ENCODE peak calls at places on chromosome 21, in six cellular contexts. One of them, this sample, is unnamed.

GRCh38 chr21:32426592-32427051 is 14.1 kb downstream of the EVA1C start:
- DNase-seq in K562: no peak
- DNase-seq in GM12891: no peak
- DNase-seq in GM12878: no peak
- DNase-seq in H1: no peak
- DNase-seq in HepG2: peak; percentile 23
- DNase-seq in this sample: no peak

GRCh38 chr21:42683371-42684108 is 30.1 kb downstream of the PDE9A start:
- DNase-seq in K562: no peak
- DNase-seq in GM12891: no peak
- DNase-seq in GM12878: no peak
- DNase-seq in H1: no peak
- DNase-seq in HepG2: no peak
- DNase-seq in this sample: no peak

GRCh38 chr21:22679207-22679606 is 1681.0 kb downstream of the NCAM2 start:
- DNase-seq in K562: no peak
- DNase-seq in GM12891: no peak
- DNase-seq in GM12878: no peak
- DNase-seq in H1: no peak
- DNase-seq in HepG2: no peak
- DNase-seq in this sample: no peak

GRCh38 chr21:41837756-41838297 is 41.3 kb downstream of the PRDM15 start:
- DNase-seq in K562: no peak
- DNase-seq in GM12891: no peak
- DNase-seq in GM12878: no peak
- DNase-seq in H1: no peak
- DNase-seq in HepG2: no peak
- DNase-seq in this sample: no peak

GRCh38 chr21:31750843-31751242 is 18.9 kb upstream of the SCAF4 start:
- DNase-seq in K562: no peak
- DNase-seq in GM12891: no peak
- DNase-seq in GM12878: no peak
- DNase-seq in H1: no peak
- DNase-seq in HepG2: no peak
- DNase-seq in this sample: no peak

GRCh38 chr21:36004441-36004840 is 55.9 kb downstream of the SETD4 start:
- DNase-seq in K562: no peak
- DNase-seq in GM12891: no peak
- DNase-seq in GM12878: peak; percentile 7
- DNase-seq in H1: no peak
- DNase-seq in HepG2: no peak
- DNase-seq in this sample: no peak

GRCh38 chr21:14084068-14084501 is 126.7 kb downstream of the LIPI start:
- DNase-seq in K562: no peak
- DNase-seq in GM12891: no peak
- DNase-seq in GM12878: no peak
- DNase-seq in H1: no peak
- DNase-seq in HepG2: no peak
- DNase-seq in this sample: no peak

GRCh38 chr21:30206551-30207251 is 9.2 kb downstream of the CLDN8 start:
- DNase-seq in K562: no peak
- DNase-seq in GM12891: no peak
- DNase-seq in GM12878: no peak
- DNase-seq in H1: no peak
- DNase-seq in HepG2: no peak
- DNase-seq in this sample: no peak

GRCh38 chr21:15793547-15794235 is 63.9 kb downstream of the USP25 start:
- DNase-seq in K562: no peak
- DNase-seq in GM12891: no peak
- DNase-seq in GM12878: no peak
- DNase-seq in H1: no peak
- DNase-seq in HepG2: no peak
- DNase-seq in this sample: no peak

GRCh38 chr21:37348664-37349063 is 17.9 kb upstream of the DYRK1A start:
- DNase-seq in K562: peak; percentile 46
- DNase-seq in GM12891: no peak
- DNase-seq in GM12878: no peak
- DNase-seq in H1: no peak
- DNase-seq in HepG2: no peak
- DNase-seq in this sample: no peak

GRCh38 chr21:37075214-37075770 is 2.2 kb downstream of the TTC3 start:
- DNase-seq in K562: no peak
- DNase-seq in GM12891: no peak
- DNase-seq in GM12878: no peak
- DNase-seq in H1: no peak
- DNase-seq in HepG2: no peak
- DNase-seq in this sample: no peak

GRCh38 chr21:36429672-36430546 is 44.7 kb downstream of the CHAF1B start:
- DNase-seq in K562: peak; percentile 98
- DNase-seq in GM12891: peak; percentile 74
- DNase-seq in GM12878: peak; percentile 59
- DNase-seq in H1: no peak
- DNase-seq in HepG2: peak; percentile 69
- DNase-seq in this sample: peak; percentile 74

GRCh38 chr21:38330671-38331070 is 73.9 kb downstream of the KCNJ15 start:
- DNase-seq in K562: no peak
- DNase-seq in GM12891: no peak
- DNase-seq in GM12878: no peak
- DNase-seq in H1: no peak
- DNase-seq in HepG2: no peak
- DNase-seq in this sample: no peak

GRCh38 chr21:32572574-32573420 is 12.5 kb downstream of the TCP10L start:
- DNase-seq in K562: peak; percentile 76
- DNase-seq in GM12891: no peak
- DNase-seq in GM12878: no peak
- DNase-seq in H1: no peak
- DNase-seq in HepG2: peak; percentile 71
- DNase-seq in this sample: no peak

GRCh38 chr21:25562660-25563059 is 44.6 kb downstream of the MRPL39 start:
- DNase-seq in K562: no peak
- DNase-seq in GM12891: no peak
- DNase-seq in GM12878: no peak
- DNase-seq in H1: no peak
- DNase-seq in HepG2: no peak
- DNase-seq in this sample: no peak

GRCh38 chr21:16279658-16280581 is 550.1 kb downstream of the USP25 start:
- DNase-seq in K562: no peak
- DNase-seq in GM12891: no peak
- DNase-seq in GM12878: no peak
- DNase-seq in H1: peak; percentile 49
- DNase-seq in HepG2: no peak
- DNase-seq in this sample: no peak

GRCh38 chr21:15409031-15409430 is 320.8 kb upstream of the USP25 start:
- DNase-seq in K562: no peak
- DNase-seq in GM12891: no peak
- DNase-seq in GM12878: no peak
- DNase-seq in H1: no peak
- DNase-seq in HepG2: no peak
- DNase-seq in this sample: no peak

GRCh38 chr21:35982717-35983116 is 77.6 kb downstream of the SETD4 start:
- DNase-seq in K562: no peak
- DNase-seq in GM12891: no peak
- DNase-seq in GM12878: no peak
- DNase-seq in H1: no peak
- DNase-seq in HepG2: no peak
- DNase-seq in this sample: no peak

GRCh38 chr21:15495965-15496364 is 233.8 kb upstream of the USP25 start:
- DNase-seq in K562: no peak
- DNase-seq in GM12891: no peak
- DNase-seq in GM12878: no peak
- DNase-seq in H1: no peak
- DNase-seq in HepG2: peak; percentile 7
- DNase-seq in this sample: no peak

GRCh38 chr21:39452207-39452964 is 616 bp downstream of the SH3BGR start:
- DNase-seq in K562: peak; percentile 41
- DNase-seq in GM12891: no peak
- DNase-seq in GM12878: no peak
- DNase-seq in H1: no peak
- DNase-seq in HepG2: peak; percentile 3
- DNase-seq in this sample: no peak

GRCh38 chr21:16536661-16537359 is 807.0 kb downstream of the USP25 start:
- DNase-seq in K562: no peak
- DNase-seq in GM12891: no peak
- DNase-seq in GM12878: no peak
- DNase-seq in H1: no peak
- DNase-seq in HepG2: no peak
- DNase-seq in this sample: no peak

GRCh38 chr21:36509966-36510742 is 30.2 kb upstream of the CLDN14 start:
- DNase-seq in K562: no peak
- DNase-seq in GM12891: no peak
- DNase-seq in GM12878: no peak
- DNase-seq in H1: no peak
- DNase-seq in HepG2: no peak
- DNase-seq in this sample: no peak

GRCh38 chr21:34511154-34511553 is 856 bp downstream of the KCNE1 start:
- DNase-seq in K562: no peak
- DNase-seq in GM12891: no peak
- DNase-seq in GM12878: no peak
- DNase-seq in H1: no peak
- DNase-seq in HepG2: no peak
- DNase-seq in this sample: no peak

GRCh38 chr21:40795313-40795712 is 51.6 kb downstream of the DSCAM start:
- DNase-seq in K562: no peak
- DNase-seq in GM12891: no peak
- DNase-seq in GM12878: no peak
- DNase-seq in H1: no peak
- DNase-seq in HepG2: no peak
- DNase-seq in this sample: no peak

GRCh38 chr21:36082140-36082742 is 12.4 kb downstream of the CBR1 start:
- DNase-seq in K562: no peak
- DNase-seq in GM12891: no peak
- DNase-seq in GM12878: no peak
- DNase-seq in H1: no peak
- DNase-seq in HepG2: no peak
- DNase-seq in this sample: no peak

GRCh38 chr21:42850866-42851391 is 28.4 kb downstream of the WDR4 start:
- DNase-seq in K562: peak; percentile 62
- DNase-seq in GM12891: peak; percentile 83
- DNase-seq in GM12878: no peak
- DNase-seq in H1: peak; percentile 91
- DNase-seq in HepG2: no peak
- DNase-seq in this sample: peak; percentile 57

GRCh38 chr21:22961248-22961647 is 1963.0 kb downstream of the NCAM2 start:
- DNase-seq in K562: no peak
- DNase-seq in GM12891: no peak
- DNase-seq in GM12878: no peak
- DNase-seq in H1: no peak
- DNase-seq in HepG2: no peak
- DNase-seq in this sample: no peak

DNA sequence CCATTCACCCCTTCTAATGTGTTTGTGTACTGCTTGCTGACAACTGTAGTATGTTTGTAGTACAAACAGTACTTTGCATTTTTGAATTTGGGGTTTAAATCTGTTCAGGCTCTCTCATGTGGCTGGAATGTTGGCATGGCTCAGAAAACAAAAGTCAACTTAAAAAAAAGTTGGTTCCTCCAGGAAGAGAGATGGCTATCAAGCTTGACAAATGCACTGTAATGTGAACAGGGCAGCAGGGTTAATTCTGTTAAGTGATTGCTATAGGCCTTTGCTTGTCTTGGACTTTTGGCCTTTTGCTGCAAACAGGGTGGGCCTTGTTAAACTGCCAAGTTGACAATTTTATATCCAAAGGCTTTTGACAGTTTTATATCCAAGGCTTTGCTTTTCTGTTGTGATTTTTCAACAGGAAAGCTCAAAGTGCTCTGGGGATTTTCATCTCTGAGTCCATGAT is 169.8 kb downstream of the LTN1 start:
- DNase-seq in K562: no peak
- DNase-seq in GM12891: no peak
- DNase-seq in GM12878: no peak
- DNase-seq in H1: no peak
- DNase-seq in HepG2: peak; percentile 3
- DNase-seq in this sample: no peak
- TF ChIP-seq POLR2AphosphoS5 in K562: no peak
- TF ChIP-seq POLR2AphosphoS5 in GM12891: no peak
- TF ChIP-seq POLR2AphosphoS5 in GM12878: no peak
- TF ChIP-seq POLR2AphosphoS5 in H1: no peak
- TF ChIP-seq POLR2AphosphoS5 in HepG2: no peak
- TF ChIP-seq POLR2AphosphoS5 in this sample: no peak

GRCh38 chr21:21268061-21268471 is 269.9 kb downstream of the NCAM2 start:
- DNase-seq in K562: no peak
- DNase-seq in GM12891: no peak
- DNase-seq in GM12878: no peak
- DNase-seq in H1: no peak
- DNase-seq in HepG2: no peak
- DNase-seq in this sample: no peak
- TF ChIP-seq TAF1 in K562: no peak
- TF ChIP-seq TAF1 in GM12891: no peak
- TF ChIP-seq TAF1 in GM12878: no peak
- TF ChIP-seq TAF1 in H1: no peak
- TF ChIP-seq TAF1 in HepG2: no peak
- TF ChIP-seq TAF1 in this sample: no peak

GRCh38 chr21:18249542-18250152 is 5.0 kb downstream of the CHODL start:
- DNase-seq in K562: no peak
- DNase-seq in GM12891: no peak
- DNase-seq in GM12878: no peak
- DNase-seq in H1: no peak
- DNase-seq in HepG2: no peak
- DNase-seq in this sample: no peak

GRCh38 chr21:18251065-18251464 is 6.4 kb downstream of the CHODL start:
- DNase-seq in K562: no peak
- DNase-seq in GM12891: no peak
- DNase-seq in GM12878: no peak
- DNase-seq in H1: no peak
- DNase-seq in HepG2: no peak
- DNase-seq in this sample: no peak

GRCh38 chr21:18252686-18253085 is 8.1 kb downstream of the CHODL start:
- DNase-seq in K562: no peak
- DNase-seq in GM12891: no peak
- DNase-seq in GM12878: no peak
- DNase-seq in H1: no peak
- DNase-seq in HepG2: no peak
- DNase-seq in this sample: no peak

GRCh38 chr21:18253252-18253651 is 8.6 kb downstream of the CHODL start:
- DNase-seq in K562: no peak
- DNase-seq in GM12891: no peak
- DNase-seq in GM12878: no peak
- DNase-seq in H1: no peak
- DNase-seq in HepG2: no peak
- DNase-seq in this sample: no peak

GRCh38 chr21:18253809-18254208 is 9.2 kb downstream of the CHODL start:
- DNase-seq in K562: no peak
- DNase-seq in GM12891: no peak
- DNase-seq in GM12878: no peak
- DNase-seq in H1: no peak
- DNase-seq in HepG2: no peak
- DNase-seq in this sample: no peak
- TF ChIP-seq POLR2A in K562: no peak
- TF ChIP-seq POLR2A in GM12891: no peak
- TF ChIP-seq POLR2A in GM12878: no peak
- TF ChIP-seq POLR2A in H1: no peak
- TF ChIP-seq POLR2A in HepG2: no peak
- TF ChIP-seq POLR2A in this sample: no peak

DNA sequence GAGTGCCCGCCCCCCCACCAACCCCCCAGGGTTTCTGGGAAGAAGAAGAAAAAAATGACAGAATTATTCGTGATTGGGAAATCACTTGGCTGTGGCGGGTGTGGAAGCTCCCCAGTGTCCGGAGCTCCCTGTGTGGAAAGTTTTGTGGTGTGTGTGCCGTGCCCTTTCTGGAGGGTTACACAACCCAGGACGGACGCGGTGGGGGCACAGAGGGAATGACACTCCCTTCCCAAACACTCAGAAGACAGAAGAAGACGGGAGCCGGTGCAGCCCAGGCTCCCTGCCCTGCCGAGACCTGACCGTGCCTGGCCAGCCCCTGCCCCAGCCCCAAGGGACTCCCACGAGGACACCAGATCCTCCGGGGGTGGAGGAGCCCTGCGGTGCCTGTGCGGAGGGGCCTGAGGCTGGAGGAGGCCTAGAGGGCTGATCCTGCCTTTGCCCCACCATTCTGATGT is 33.0 kb upstream of the ADARB1 start:
- DNase-seq in K562: no peak
- DNase-seq in GM12891: no peak
- DNase-seq in GM12878: no peak
- DNase-seq in H1: no peak
- DNase-seq in HepG2: no peak
- DNase-seq in this sample: no peak
- TF ChIP-seq POLR2AphosphoS5 in K562: no peak
- TF ChIP-seq POLR2AphosphoS5 in GM12891: no peak
- TF ChIP-seq POLR2AphosphoS5 in GM12878: no peak
- TF ChIP-seq POLR2AphosphoS5 in H1: no peak
- TF ChIP-seq POLR2AphosphoS5 in HepG2: no peak
- TF ChIP-seq POLR2AphosphoS5 in this sample: no peak

This sample was measured in GM12892.